ENCODE peak calls at places on chromosome 3, in five cellular contexts. D, H, M, I and K are unnamed samples.

GRCh38 chr3:187445352-187445751 is 77.2 kb downstream of the RTP4 start:
- DNase-seq in D (no peak), H (no peak), I (no peak), M (no peak), K (peak; percentile 5)

GRCh38 chr3:171270541-171270940 is 189.7 kb downstream of the TNIK start:
- DNase-seq in I (no peak), M (no peak), H (no peak), D (no peak), K (no peak)

GRCh38 chr3:116186128-116186527 is 259.2 kb downstream of the LSAMP start:
- DNase-seq in H (no peak), I (no peak), M (no peak), D (no peak), K (no peak)

GRCh38 chr3:149555941-149556340 is 81.4 kb downstream of the TM4SF4 start:
- DNase-seq in I (peak; percentile 83), D (no peak), H (peak; percentile 50), M (no peak), K (no peak)

GRCh38 chr3:73143821-73144237 is 82.4 kb downstream of the EBLN2 start:
- DNase-seq in H (no peak), I (peak; percentile 29), D (no peak), M (no peak), K (no peak)

GRCh38 chr3:159829056-159829995 is 159.3 kb upstream of the IL12A start:
- DNase-seq in D (peak; percentile 69), I (peak; percentile 65), M (peak; percentile 89), H (peak; percentile 42), K (peak; percentile 38)

GRCh38 chr3:36124118-36124796 is 256.0 kb upstream of the STAC start:
- DNase-seq in H (no peak), I (peak; percentile 56), D (no peak), M (no peak), K (no peak)

GRCh38 chr3:86949850-86950249 is 41.1 kb downstream of the VGLL3 start:
- DNase-seq in D (no peak), I (no peak), H (no peak), M (no peak), K (no peak)

GRCh38 chr3:149367021-149367840 is 10.2 kb downstream of the TM4SF1 start:
- DNase-seq in D (no peak), I (peak; percentile 47), H (no peak), M (no peak), K (no peak)

GRCh38 chr3:146539315-146539714 is 5.1 kb downstream of the PLSCR1 start:
- DNase-seq in I (no peak), M (no peak), H (no peak), D (no peak), K (no peak)

GRCh38 chr3:177744873-177745646 is 547.8 kb upstream of the TBL1XR1 start:
- DNase-seq in H (peak; percentile 20), D (peak; percentile 63), I (peak; percentile 91), M (no peak), K (no peak)

GRCh38 chr3:48694610-48695051 is 8.9 kb upstream of the NCKIPSD start:
- DNase-seq in D (peak; percentile 73), I (peak; percentile 96), H (peak; percentile 82), M (peak; percentile 76), K (peak; percentile 72)

DNA sequence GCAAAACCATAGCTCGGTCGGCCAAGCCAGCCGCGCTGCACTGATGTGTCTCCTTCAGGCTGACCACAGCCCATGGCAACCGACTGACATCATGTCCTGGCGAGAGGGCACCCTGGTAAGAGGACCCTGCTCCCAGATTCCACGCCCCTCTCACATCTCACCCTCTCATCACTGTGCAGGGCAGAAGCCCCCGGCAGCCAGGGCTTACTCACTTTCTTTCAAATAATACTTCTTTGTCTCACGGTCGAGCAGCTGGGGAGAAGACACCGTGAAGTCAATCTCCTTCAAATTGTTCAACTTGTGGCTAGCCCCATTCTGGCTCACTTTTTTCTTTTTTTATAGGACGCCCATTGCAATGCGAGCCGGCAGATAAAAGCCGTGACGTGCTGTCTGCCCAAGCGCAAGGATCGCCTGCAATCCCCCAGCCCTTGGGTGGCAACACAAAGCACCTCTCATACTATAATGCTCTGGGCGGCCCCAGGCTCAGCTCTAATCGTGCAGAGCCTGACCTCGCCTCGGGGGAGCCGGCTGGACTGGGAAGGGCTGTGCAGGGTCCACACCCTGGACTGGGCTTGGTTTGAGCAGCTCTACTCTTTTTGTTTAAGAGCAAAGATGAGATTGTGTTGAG is 33.6 kb downstream of the VGLL4 start:
- DNase-seq in H (no peak), I (peak; percentile 78), D (no peak), M (no peak), K (no peak)
- H3K27ac ChIP-seq in H (peak overlapping the region; percentile 39), I (peak overlapping the region; percentile 31), D (no peak overlapping the region), M (peak overlapping the region; percentile 44), K (no peak overlapping the region)

DNA sequence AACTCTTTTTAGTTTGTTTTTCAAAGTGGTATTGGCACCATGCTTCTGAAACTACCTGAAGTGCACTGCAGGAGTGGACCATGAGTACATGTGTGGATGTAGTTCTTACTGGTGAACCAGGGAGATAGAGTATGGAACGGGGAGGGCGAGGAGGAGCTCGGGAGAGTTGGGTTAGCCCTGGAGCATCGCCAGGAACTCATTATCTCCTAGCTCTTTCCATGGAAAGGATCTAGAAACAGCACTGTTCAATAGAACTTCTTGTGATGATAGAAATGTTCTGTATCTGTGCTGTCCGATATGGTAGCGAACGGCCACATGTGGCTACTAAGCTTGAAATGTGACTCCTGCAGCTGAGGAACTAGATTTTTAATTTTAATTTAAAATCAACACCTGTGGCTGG is 47.3 kb downstream of the VGLL4 start:
- DNase-seq in M (no peak), I (peak; percentile 55), D (no peak), H (no peak), K (no peak)
- H3K27ac ChIP-seq in M (peak overlapping the region; percentile 52), I (peak overlapping the region; percentile 10), D (no peak overlapping the region), H (peak overlapping the region; percentile 70), K (no peak overlapping the region)

GRCh38 chr3:61615643-61616042 is 54.3 kb downstream of the PTPRG start:
- DNase-seq in H (no peak), I (no peak), D (no peak), M (no peak), K (no peak)

GRCh38 chr3:61610316-61610715 is 48.9 kb downstream of the PTPRG start:
- DNase-seq in I (no peak), M (no peak), H (no peak), D (no peak), K (no peak)

GRCh38 chr3:61612211-61612995 is 51.0 kb downstream of the PTPRG start:
- DNase-seq in M (no peak), I (no peak), D (peak; percentile 41), H (no peak), K (no peak)

GRCh38 chr3:61616586-61616985 is 55.2 kb downstream of the PTPRG start:
- DNase-seq in I (no peak), H (no peak), D (no peak), M (no peak), K (no peak)

GRCh38 chr3:61613666-61614065 is 52.3 kb downstream of the PTPRG start:
- DNase-seq in I (no peak), M (no peak), D (no peak), H (no peak), K (no peak)
- H3K27ac ChIP-seq in I (no peak overlapping the region), M (no peak overlapping the region), D (no peak overlapping the region), H (no peak overlapping the region), K (no peak overlapping the region)

GRCh38 chr3:99658274-99658673 is 19.9 kb downstream of the COL8A1 start:
- DNase-seq in M (no peak), H (no peak), I (no peak), D (no peak), K (no peak)
- H3K27ac ChIP-seq in M (no peak overlapping the region), H (peak overlapping the region; percentile 35), I (no peak overlapping the region), D (peak overlapping the region; percentile 52), K (no peak overlapping the region)

GRCh38 chr3:52522651-52523251 is 10.9 kb downstream of the NT5DC2 start:
- DNase-seq in H (peak; percentile 10), I (no peak), D (no peak), M (no peak), K (no peak)
- H3K27ac ChIP-seq in H (no peak overlapping the region), I (no peak overlapping the region), D (no peak overlapping the region), M (no peak overlapping the region), K (no peak overlapping the region)

DNA sequence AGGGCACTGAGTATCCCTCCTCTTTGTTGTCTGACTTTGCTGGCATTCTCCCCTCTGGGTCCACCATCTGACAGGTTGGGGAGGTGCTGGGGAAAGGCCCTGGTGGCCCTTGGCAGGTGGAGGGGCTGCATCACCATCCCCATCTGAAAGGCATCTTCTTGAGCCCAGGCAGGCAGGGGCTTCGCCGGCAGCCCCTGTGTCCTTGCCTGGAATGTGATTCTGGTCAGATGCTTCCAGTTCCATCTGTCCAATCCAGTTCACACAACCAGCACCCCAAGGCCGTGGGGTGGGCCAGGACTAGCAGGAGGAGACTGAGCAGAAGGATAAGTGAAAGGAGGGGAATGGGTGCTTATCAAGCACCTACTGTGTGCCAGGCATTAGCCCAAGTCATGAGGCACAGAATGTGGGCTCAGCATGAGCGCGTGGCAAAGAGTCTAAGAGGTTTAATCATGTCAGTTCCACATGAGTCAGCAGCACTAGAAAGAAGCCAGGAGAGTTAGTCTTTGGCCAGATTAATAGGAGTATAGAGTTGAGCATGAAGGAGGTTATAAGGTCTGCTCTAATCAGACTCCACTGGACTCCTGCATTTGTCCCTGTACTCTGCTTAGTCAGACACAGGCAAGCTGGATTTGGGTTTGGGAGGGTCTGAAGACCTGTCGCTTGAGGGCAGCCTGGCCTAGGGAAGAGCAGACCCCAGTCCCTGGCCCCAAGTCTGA is 10.5 kb upstream of the TXNRD3 start:
- DNase-seq in H (no peak), M (peak; percentile 8), D (no peak), I (no peak), K (no peak)
- H3K27ac ChIP-seq in H (no peak overlapping the region), M (no peak overlapping the region), D (no peak overlapping the region), I (no peak overlapping the region), K (no peak overlapping the region)

DNA sequence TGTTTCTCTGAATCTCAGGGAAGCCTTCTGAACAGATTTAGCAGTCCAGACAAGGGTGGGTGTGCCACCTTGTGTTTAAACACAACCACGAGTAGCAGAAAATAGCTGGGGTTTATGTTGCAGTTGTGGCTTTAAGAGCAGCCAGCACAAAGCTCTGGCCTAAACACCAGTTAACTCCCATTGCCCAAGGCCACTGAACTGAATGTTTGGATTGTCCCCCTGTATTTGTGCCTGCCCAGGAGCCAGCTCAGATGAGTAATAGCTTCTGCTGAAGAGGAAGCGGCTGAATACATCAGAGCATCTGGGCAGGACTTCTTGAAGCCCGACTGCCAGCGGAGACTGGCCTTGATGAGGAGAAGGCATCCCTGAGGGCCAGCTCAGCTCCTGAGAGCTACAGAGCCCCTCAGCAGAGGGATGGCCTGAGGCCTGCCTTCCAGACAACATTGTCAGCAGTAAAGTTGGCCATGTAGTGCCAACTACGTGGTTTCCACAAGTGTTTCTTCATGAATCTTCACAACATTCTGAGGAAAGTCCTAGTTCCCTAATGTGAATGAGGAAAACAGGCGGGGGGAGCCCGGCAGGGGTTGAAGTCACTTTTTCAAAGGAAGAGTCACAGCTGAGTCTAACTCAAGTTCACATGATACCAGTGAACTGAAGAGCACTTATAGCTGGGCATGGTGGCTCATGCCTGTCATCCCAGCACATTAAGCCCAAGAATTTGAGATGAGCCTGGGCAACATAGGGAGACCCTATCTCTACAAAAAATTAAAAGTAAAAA is 65.8 kb upstream of the ZBTB38 start:
- DNase-seq in D (no peak), I (peak; percentile 44), M (peak; percentile 52), H (no peak), K (no peak)
- H3K27ac ChIP-seq in D (no peak overlapping the region), I (peak overlapping the region; percentile 39), M (peak overlapping the region; percentile 62), H (no peak overlapping the region), K (no peak overlapping the region)

GRCh38 chr3:196440696-196441095 is 8.5 kb upstream of the UBXN7 start:
- DNase-seq in I (no peak), D (no peak), H (no peak), M (no peak), K (no peak)
- H3K27ac ChIP-seq in I (no peak overlapping the region), D (no peak overlapping the region), H (no peak overlapping the region), M (no peak overlapping the region), K (no peak overlapping the region)